ENCODE peak calls at places on chromosomes 7 and 10, in seven cellular contexts. A is posterior vena cava, I is esophagus squamous epithelium, S is iris pigment epithelial cell, X is Ammon's horn, Z is ELR, R is H54. W is an unnamed sample.

GRCh38 chr7:3897430-3898385 is 596.7 kb downstream of the SDK1 start:
- DNase-seq in Z (peak), X (peak), I (no peak), R (peak), A (no peak), S (peak), W (no peak)

GRCh38 chr7:39624202-39624807 is 933 bp downstream of the RALA start:
- DNase-seq in A (no peak), I (no peak), X (peak), Z (peak), S (no peak), R (no peak), W (no peak)

GRCh38 chr10:62046522-62047239 is 145.2 kb downstream of the ARID5B start:
- DNase-seq in A (no peak), I (no peak), Z (peak), R (no peak), S (peak), X (no peak), W (peak)

GRCh38 chr7:128099204-128099671 is 68.0 kb upstream of the LRRC4 start:
- DNase-seq in S (peak), R (no peak), X (no peak), Z (peak), I (no peak), A (no peak), W (no peak)

GRCh38 chr7:131190581-131190980 is 137.1 kb upstream of the MKLN1 start:
- DNase-seq in Z (no peak), X (no peak), I (no peak), R (no peak), A (no peak), S (no peak), W (no peak)

GRCh38 chr7:117375380-117375779 is 51.9 kb downstream of the ASZ1 start:
- DNase-seq in I (no peak), Z (peak), R (no peak), X (no peak), A (no peak), S (peak), W (no peak)

GRCh38 chr10:124802313-124802675 is 675 bp downstream of the ABRAXAS2 start:
- DNase-seq in X (peak), Z (peak), R (no peak), S (peak), I (no peak), A (no peak), W (peak)

GRCh38 chr7:31398815-31399214 is 58.3 kb upstream of the NEUROD6 start:
- DNase-seq in A (no peak), R (no peak), S (no peak), Z (no peak), X (no peak), I (no peak), W (no peak)

GRCh38 chr10:118692911-118693310 is 61.9 kb downstream of the CACUL1 start:
- DNase-seq in A (no peak), S (peak), I (no peak), R (peak), Z (peak), X (no peak), W (no peak)

W was measured in GF-D8.